ENCODE peak calls at places on chromosomes 7 and 10, in seven cellular contexts. One of them, this sample, is unnamed.

GRCh38 chr7:38105874-38106483 is 72.1 kb upstream of the STARD3NL start:
- DNase-seq in NCI-H510A treated with DMSO at 0.1 percent for 48 hours: peak
- DNase-seq in GM18507: peak
- DNase-seq in memory B cell: no peak
- DNase-seq in foreskin fibroblast: peak
- DNase-seq in stimulated activated CD4-positive, alpha-beta T cell treated with anti-CD3 and anti-CD28 coated beads, TNF-alpha, amount 100 ng/mL, for 48 hours: no peak
- DNase-seq in stimulated activated CD8-positive, alpha-beta memory T cell treated with anti-CD3 and anti-CD28 coated beads, Interleukin-15, amount 100 ng/mL, for 4 hours: no peak
- DNase-seq in this sample: peak

GRCh38 chr7:121547341-121548092 is 151.4 kb upstream of the FAM3C start:
- DNase-seq in GM18507: peak
- DNase-seq in memory B cell: no peak
- DNase-seq in NCI-H510A treated with DMSO at 0.1 percent for 48 hours: peak
- DNase-seq in stimulated activated CD8-positive, alpha-beta memory T cell treated with anti-CD3 and anti-CD28 coated beads, Interleukin-15, amount 100 ng/mL, for 4 hours: no peak
- DNase-seq in foreskin fibroblast: peak
- DNase-seq in stimulated activated CD4-positive, alpha-beta T cell treated with anti-CD3 and anti-CD28 coated beads, TNF-alpha, amount 100 ng/mL, for 48 hours: no peak
- DNase-seq in this sample: peak

GRCh38 chr10:114045071-114045737 is 1.5 kb downstream of the ADRB1 start:
- DNase-seq in stimulated activated CD4-positive, alpha-beta T cell treated with anti-CD3 and anti-CD28 coated beads, TNF-alpha, amount 100 ng/mL, for 48 hours: no peak
- DNase-seq in GM18507: no peak
- DNase-seq in memory B cell: peak
- DNase-seq in NCI-H510A treated with DMSO at 0.1 percent for 48 hours: peak
- DNase-seq in stimulated activated CD8-positive, alpha-beta memory T cell treated with anti-CD3 and anti-CD28 coated beads, Interleukin-15, amount 100 ng/mL, for 4 hours: no peak
- DNase-seq in foreskin fibroblast: peak
- DNase-seq in this sample: no peak

GRCh38 chr7:137328389-137329120 is 15.0 kb downstream of the PTN start:
- DNase-seq in foreskin fibroblast: peak
- DNase-seq in stimulated activated CD4-positive, alpha-beta T cell treated with anti-CD3 and anti-CD28 coated beads, TNF-alpha, amount 100 ng/mL, for 48 hours: no peak
- DNase-seq in GM18507: no peak
- DNase-seq in memory B cell: no peak
- DNase-seq in stimulated activated CD8-positive, alpha-beta memory T cell treated with anti-CD3 and anti-CD28 coated beads, Interleukin-15, amount 100 ng/mL, for 4 hours: no peak
- DNase-seq in NCI-H510A treated with DMSO at 0.1 percent for 48 hours: no peak
- DNase-seq in this sample: no peak

GRCh38 chr7:92253251-92253650 is 7.5 kb downstream of the ANKIB1 start:
- DNase-seq in NCI-H510A treated with DMSO at 0.1 percent for 48 hours: no peak
- DNase-seq in foreskin fibroblast: no peak
- DNase-seq in memory B cell: no peak
- DNase-seq in stimulated activated CD8-positive, alpha-beta memory T cell treated with anti-CD3 and anti-CD28 coated beads, Interleukin-15, amount 100 ng/mL, for 4 hours: no peak
- DNase-seq in stimulated activated CD4-positive, alpha-beta T cell treated with anti-CD3 and anti-CD28 coated beads, TNF-alpha, amount 100 ng/mL, for 48 hours: no peak
- DNase-seq in GM18507: no peak
- DNase-seq in this sample: no peak

GRCh38 chr10:93991596-93992284 is 2.0 kb upstream of the PLCE1 start:
- DNase-seq in NCI-H510A treated with DMSO at 0.1 percent for 48 hours: no peak
- DNase-seq in stimulated activated CD8-positive, alpha-beta memory T cell treated with anti-CD3 and anti-CD28 coated beads, Interleukin-15, amount 100 ng/mL, for 4 hours: no peak
- DNase-seq in memory B cell: no peak
- DNase-seq in GM18507: no peak
- DNase-seq in stimulated activated CD4-positive, alpha-beta T cell treated with anti-CD3 and anti-CD28 coated beads, TNF-alpha, amount 100 ng/mL, for 48 hours: no peak
- DNase-seq in foreskin fibroblast: peak
- DNase-seq in this sample: peak

GRCh38 chr10:114538544-114538906 is 119.5 kb downstream of the ABLIM1 start:
- DNase-seq in stimulated activated CD4-positive, alpha-beta T cell treated with anti-CD3 and anti-CD28 coated beads, TNF-alpha, amount 100 ng/mL, for 48 hours: peak
- DNase-seq in foreskin fibroblast: no peak
- DNase-seq in GM18507: no peak
- DNase-seq in NCI-H510A treated with DMSO at 0.1 percent for 48 hours: no peak
- DNase-seq in stimulated activated CD8-positive, alpha-beta memory T cell treated with anti-CD3 and anti-CD28 coated beads, Interleukin-15, amount 100 ng/mL, for 4 hours: no peak
- DNase-seq in memory B cell: no peak
- DNase-seq in this sample: no peak

GRCh38 chr7:130930260-130930659 is 196.3 kb upstream of the KLF14 start:
- DNase-seq in stimulated activated CD8-positive, alpha-beta memory T cell treated with anti-CD3 and anti-CD28 coated beads, Interleukin-15, amount 100 ng/mL, for 4 hours: no peak
- DNase-seq in NCI-H510A treated with DMSO at 0.1 percent for 48 hours: no peak
- DNase-seq in stimulated activated CD4-positive, alpha-beta T cell treated with anti-CD3 and anti-CD28 coated beads, TNF-alpha, amount 100 ng/mL, for 48 hours: no peak
- DNase-seq in memory B cell: peak
- DNase-seq in GM18507: no peak
- DNase-seq in foreskin fibroblast: no peak
- DNase-seq in this sample: no peak

GRCh38 chr7:23894891-23895569 is 185.0 kb downstream of the STK31 start:
- DNase-seq in NCI-H510A treated with DMSO at 0.1 percent for 48 hours: no peak
- DNase-seq in GM18507: no peak
- DNase-seq in foreskin fibroblast: no peak
- DNase-seq in stimulated activated CD8-positive, alpha-beta memory T cell treated with anti-CD3 and anti-CD28 coated beads, Interleukin-15, amount 100 ng/mL, for 4 hours: no peak
- DNase-seq in memory B cell: no peak
- DNase-seq in stimulated activated CD4-positive, alpha-beta T cell treated with anti-CD3 and anti-CD28 coated beads, TNF-alpha, amount 100 ng/mL, for 48 hours: no peak
- DNase-seq in this sample: no peak

GRCh38 chr10:126908729-126909526 is 3.7 kb downstream of the DOCK1 start:
- DNase-seq in foreskin fibroblast: peak
- DNase-seq in memory B cell: no peak
- DNase-seq in GM18507: no peak
- DNase-seq in stimulated activated CD8-positive, alpha-beta memory T cell treated with anti-CD3 and anti-CD28 coated beads, Interleukin-15, amount 100 ng/mL, for 4 hours: no peak
- DNase-seq in stimulated activated CD4-positive, alpha-beta T cell treated with anti-CD3 and anti-CD28 coated beads, TNF-alpha, amount 100 ng/mL, for 48 hours: no peak
- DNase-seq in NCI-H510A treated with DMSO at 0.1 percent for 48 hours: no peak
- DNase-seq in this sample: no peak

GRCh38 chr7:151173386-151174245 is 6.1 kb upstream of the GBX1 start:
- DNase-seq in stimulated activated CD8-positive, alpha-beta memory T cell treated with anti-CD3 and anti-CD28 coated beads, Interleukin-15, amount 100 ng/mL, for 4 hours: no peak
- DNase-seq in NCI-H510A treated with DMSO at 0.1 percent for 48 hours: no peak
- DNase-seq in stimulated activated CD4-positive, alpha-beta T cell treated with anti-CD3 and anti-CD28 coated beads, TNF-alpha, amount 100 ng/mL, for 48 hours: no peak
- DNase-seq in foreskin fibroblast: no peak
- DNase-seq in GM18507: no peak
- DNase-seq in memory B cell: no peak
- DNase-seq in this sample: no peak

GRCh38 chr10:124672181-124672638 is 72.0 kb downstream of the FAM53B start:
- DNase-seq in stimulated activated CD8-positive, alpha-beta memory T cell treated with anti-CD3 and anti-CD28 coated beads, Interleukin-15, amount 100 ng/mL, for 4 hours: no peak
- DNase-seq in memory B cell: no peak
- DNase-seq in stimulated activated CD4-positive, alpha-beta T cell treated with anti-CD3 and anti-CD28 coated beads, TNF-alpha, amount 100 ng/mL, for 48 hours: no peak
- DNase-seq in GM18507: no peak
- DNase-seq in foreskin fibroblast: peak
- DNase-seq in NCI-H510A treated with DMSO at 0.1 percent for 48 hours: no peak
- DNase-seq in this sample: no peak

GRCh38 chr10:1706711-1707110 is 30.6 kb downstream of the ADARB2 start:
- DNase-seq in stimulated activated CD8-positive, alpha-beta memory T cell treated with anti-CD3 and anti-CD28 coated beads, Interleukin-15, amount 100 ng/mL, for 4 hours: no peak
- DNase-seq in foreskin fibroblast: no peak
- DNase-seq in GM18507: no peak
- DNase-seq in stimulated activated CD4-positive, alpha-beta T cell treated with anti-CD3 and anti-CD28 coated beads, TNF-alpha, amount 100 ng/mL, for 48 hours: no peak
- DNase-seq in NCI-H510A treated with DMSO at 0.1 percent for 48 hours: no peak
- DNase-seq in memory B cell: no peak
- DNase-seq in this sample: no peak

GRCh38 chr7:92456241-92456640 is 9.0 kb downstream of the GATAD1 start:
- DNase-seq in stimulated activated CD8-positive, alpha-beta memory T cell treated with anti-CD3 and anti-CD28 coated beads, Interleukin-15, amount 100 ng/mL, for 4 hours: no peak
- DNase-seq in memory B cell: no peak
- DNase-seq in foreskin fibroblast: no peak
- DNase-seq in GM18507: no peak
- DNase-seq in NCI-H510A treated with DMSO at 0.1 percent for 48 hours: no peak
- DNase-seq in stimulated activated CD4-positive, alpha-beta T cell treated with anti-CD3 and anti-CD28 coated beads, TNF-alpha, amount 100 ng/mL, for 48 hours: no peak
- DNase-seq in this sample: no peak

GRCh38 chr7:35826751-35827150 is 25.9 kb downstream of the SEPTIN7 start:
- DNase-seq in NCI-H510A treated with DMSO at 0.1 percent for 48 hours: no peak
- DNase-seq in GM18507: no peak
- DNase-seq in stimulated activated CD4-positive, alpha-beta T cell treated with anti-CD3 and anti-CD28 coated beads, TNF-alpha, amount 100 ng/mL, for 48 hours: no peak
- DNase-seq in memory B cell: no peak
- DNase-seq in foreskin fibroblast: no peak
- DNase-seq in stimulated activated CD8-positive, alpha-beta memory T cell treated with anti-CD3 and anti-CD28 coated beads, Interleukin-15, amount 100 ng/mL, for 4 hours: no peak
- DNase-seq in this sample: no peak

GRCh38 chr10:25556457-25556856 is 377.6 kb upstream of the MYO3A start:
- DNase-seq in GM18507: no peak
- DNase-seq in memory B cell: no peak
- DNase-seq in stimulated activated CD4-positive, alpha-beta T cell treated with anti-CD3 and anti-CD28 coated beads, TNF-alpha, amount 100 ng/mL, for 48 hours: no peak
- DNase-seq in foreskin fibroblast: no peak
- DNase-seq in NCI-H510A treated with DMSO at 0.1 percent for 48 hours: no peak
- DNase-seq in stimulated activated CD8-positive, alpha-beta memory T cell treated with anti-CD3 and anti-CD28 coated beads, Interleukin-15, amount 100 ng/mL, for 4 hours: no peak
- DNase-seq in this sample: no peak

GRCh38 chr7:74069790-74070618 is 13.6 kb upstream of the LIMK1 start:
- DNase-seq in memory B cell: no peak
- DNase-seq in foreskin fibroblast: no peak
- DNase-seq in stimulated activated CD4-positive, alpha-beta T cell treated with anti-CD3 and anti-CD28 coated beads, TNF-alpha, amount 100 ng/mL, for 48 hours: no peak
- DNase-seq in stimulated activated CD8-positive, alpha-beta memory T cell treated with anti-CD3 and anti-CD28 coated beads, Interleukin-15, amount 100 ng/mL, for 4 hours: no peak
- DNase-seq in NCI-H510A treated with DMSO at 0.1 percent for 48 hours: no peak
- DNase-seq in GM18507: no peak
- DNase-seq in this sample: no peak

GRCh38 chr10:78973901-78974408 is 94.8 kb upstream of the ZMIZ1 start:
- DNase-seq in NCI-H510A treated with DMSO at 0.1 percent for 48 hours: peak
- DNase-seq in stimulated activated CD4-positive, alpha-beta T cell treated with anti-CD3 and anti-CD28 coated beads, TNF-alpha, amount 100 ng/mL, for 48 hours: peak
- DNase-seq in memory B cell: no peak
- DNase-seq in stimulated activated CD8-positive, alpha-beta memory T cell treated with anti-CD3 and anti-CD28 coated beads, Interleukin-15, amount 100 ng/mL, for 4 hours: peak
- DNase-seq in foreskin fibroblast: peak
- DNase-seq in GM18507: no peak
- DNase-seq in this sample: no peak

GRCh38 chr7:18552943-18553584 is 57.5 kb downstream of the HDAC9 start:
- DNase-seq in GM18507: no peak
- DNase-seq in foreskin fibroblast: peak
- DNase-seq in memory B cell: no peak
- DNase-seq in stimulated activated CD4-positive, alpha-beta T cell treated with anti-CD3 and anti-CD28 coated beads, TNF-alpha, amount 100 ng/mL, for 48 hours: no peak
- DNase-seq in stimulated activated CD8-positive, alpha-beta memory T cell treated with anti-CD3 and anti-CD28 coated beads, Interleukin-15, amount 100 ng/mL, for 4 hours: no peak
- DNase-seq in NCI-H510A treated with DMSO at 0.1 percent for 48 hours: no peak
- DNase-seq in this sample: no peak

GRCh38 chr10:77943086-77943901 is 16.7 kb upstream of the DLG5 start:
- DNase-seq in memory B cell: no peak
- DNase-seq in stimulated activated CD8-positive, alpha-beta memory T cell treated with anti-CD3 and anti-CD28 coated beads, Interleukin-15, amount 100 ng/mL, for 4 hours: no peak
- DNase-seq in NCI-H510A treated with DMSO at 0.1 percent for 48 hours: no peak
- DNase-seq in foreskin fibroblast: peak
- DNase-seq in stimulated activated CD4-positive, alpha-beta T cell treated with anti-CD3 and anti-CD28 coated beads, TNF-alpha, amount 100 ng/mL, for 48 hours: no peak
- DNase-seq in GM18507: no peak
- DNase-seq in this sample: peak

GRCh38 chr7:44121761-44122420 is 1.5 kb downstream of the POLD2 start:
- DNase-seq in GM18507: no peak
- DNase-seq in foreskin fibroblast: no peak
- DNase-seq in stimulated activated CD8-positive, alpha-beta memory T cell treated with anti-CD3 and anti-CD28 coated beads, Interleukin-15, amount 100 ng/mL, for 4 hours: no peak
- DNase-seq in memory B cell: no peak
- DNase-seq in NCI-H510A treated with DMSO at 0.1 percent for 48 hours: no peak
- DNase-seq in stimulated activated CD4-positive, alpha-beta T cell treated with anti-CD3 and anti-CD28 coated beads, TNF-alpha, amount 100 ng/mL, for 48 hours: no peak
- DNase-seq in this sample: no peak

GRCh38 chr10:33413093-33413442 is 78.6 kb upstream of the NRP1 start:
- DNase-seq in NCI-H510A treated with DMSO at 0.1 percent for 48 hours: no peak
- DNase-seq in foreskin fibroblast: no peak
- DNase-seq in stimulated activated CD4-positive, alpha-beta T cell treated with anti-CD3 and anti-CD28 coated beads, TNF-alpha, amount 100 ng/mL, for 48 hours: no peak
- DNase-seq in GM18507: no peak
- DNase-seq in memory B cell: no peak
- DNase-seq in stimulated activated CD8-positive, alpha-beta memory T cell treated with anti-CD3 and anti-CD28 coated beads, Interleukin-15, amount 100 ng/mL, for 4 hours: no peak
- DNase-seq in this sample: no peak

GRCh38 chr7:44280993-44281721 is 44.2 kb downstream of the CAMK2B start:
- DNase-seq in stimulated activated CD8-positive, alpha-beta memory T cell treated with anti-CD3 and anti-CD28 coated beads, Interleukin-15, amount 100 ng/mL, for 4 hours: no peak
- DNase-seq in stimulated activated CD4-positive, alpha-beta T cell treated with anti-CD3 and anti-CD28 coated beads, TNF-alpha, amount 100 ng/mL, for 48 hours: no peak
- DNase-seq in GM18507: no peak
- DNase-seq in foreskin fibroblast: no peak
- DNase-seq in memory B cell: no peak
- DNase-seq in NCI-H510A treated with DMSO at 0.1 percent for 48 hours: no peak
- DNase-seq in this sample: no peak

GRCh38 chr7:131543298-131543697 is 13.1 kb downstream of the PODXL start:
- DNase-seq in stimulated activated CD4-positive, alpha-beta T cell treated with anti-CD3 and anti-CD28 coated beads, TNF-alpha, amount 100 ng/mL, for 48 hours: no peak
- DNase-seq in GM18507: no peak
- DNase-seq in foreskin fibroblast: no peak
- DNase-seq in memory B cell: no peak
- DNase-seq in stimulated activated CD8-positive, alpha-beta memory T cell treated with anti-CD3 and anti-CD28 coated beads, Interleukin-15, amount 100 ng/mL, for 4 hours: no peak
- DNase-seq in NCI-H510A treated with DMSO at 0.1 percent for 48 hours: no peak
- DNase-seq in this sample: no peak

GRCh38 chr7:152574892-152575511 is 100.9 kb downstream of the XRCC2 start:
- DNase-seq in memory B cell: no peak
- DNase-seq in GM18507: no peak
- DNase-seq in stimulated activated CD8-positive, alpha-beta memory T cell treated with anti-CD3 and anti-CD28 coated beads, Interleukin-15, amount 100 ng/mL, for 4 hours: no peak
- DNase-seq in stimulated activated CD4-positive, alpha-beta T cell treated with anti-CD3 and anti-CD28 coated beads, TNF-alpha, amount 100 ng/mL, for 48 hours: no peak
- DNase-seq in foreskin fibroblast: no peak
- DNase-seq in NCI-H510A treated with DMSO at 0.1 percent for 48 hours: no peak
- DNase-seq in this sample: no peak

GRCh38 chr7:112908106-112908505 is 117.9 kb upstream of the TMEM168 start:
- DNase-seq in foreskin fibroblast: no peak
- DNase-seq in stimulated activated CD4-positive, alpha-beta T cell treated with anti-CD3 and anti-CD28 coated beads, TNF-alpha, amount 100 ng/mL, for 48 hours: no peak
- DNase-seq in NCI-H510A treated with DMSO at 0.1 percent for 48 hours: no peak
- DNase-seq in memory B cell: no peak
- DNase-seq in stimulated activated CD8-positive, alpha-beta memory T cell treated with anti-CD3 and anti-CD28 coated beads, Interleukin-15, amount 100 ng/mL, for 4 hours: no peak
- DNase-seq in GM18507: no peak
- DNase-seq in this sample: no peak

GRCh38 chr7:98352621-98353020 is 48.3 kb downstream of the BAIAP2L1 start:
- DNase-seq in NCI-H510A treated with DMSO at 0.1 percent for 48 hours: no peak
- DNase-seq in memory B cell: no peak
- DNase-seq in foreskin fibroblast: peak
- DNase-seq in stimulated activated CD8-positive, alpha-beta memory T cell treated with anti-CD3 and anti-CD28 coated beads, Interleukin-15, amount 100 ng/mL, for 4 hours: no peak
- DNase-seq in stimulated activated CD4-positive, alpha-beta T cell treated with anti-CD3 and anti-CD28 coated beads, TNF-alpha, amount 100 ng/mL, for 48 hours: no peak
- DNase-seq in GM18507: no peak
- DNase-seq in this sample: peak

GRCh38 chr10:3554121-3554522 is 230.9 kb downstream of the KLF6 start:
- DNase-seq in memory B cell: no peak
- DNase-seq in foreskin fibroblast: no peak
- DNase-seq in GM18507: no peak
- DNase-seq in stimulated activated CD4-positive, alpha-beta T cell treated with anti-CD3 and anti-CD28 coated beads, TNF-alpha, amount 100 ng/mL, for 48 hours: no peak
- DNase-seq in NCI-H510A treated with DMSO at 0.1 percent for 48 hours: no peak
- DNase-seq in stimulated activated CD8-positive, alpha-beta memory T cell treated with anti-CD3 and anti-CD28 coated beads, Interleukin-15, amount 100 ng/mL, for 4 hours: no peak
- DNase-seq in this sample: no peak

GRCh38 chr10:7258948-7259523 is 151.8 kb downstream of the SFMBT2 start:
- DNase-seq in GM18507: peak
- DNase-seq in memory B cell: no peak
- DNase-seq in NCI-H510A treated with DMSO at 0.1 percent for 48 hours: no peak
- DNase-seq in stimulated activated CD4-positive, alpha-beta T cell treated with anti-CD3 and anti-CD28 coated beads, TNF-alpha, amount 100 ng/mL, for 48 hours: peak
- DNase-seq in stimulated activated CD8-positive, alpha-beta memory T cell treated with anti-CD3 and anti-CD28 coated beads, Interleukin-15, amount 100 ng/mL, for 4 hours: peak
- DNase-seq in foreskin fibroblast: no peak
- DNase-seq in this sample: no peak

GRCh38 chr10:5518143-5518542 is 6.6 kb upstream of the CALML3 start:
- DNase-seq in GM18507: no peak
- DNase-seq in stimulated activated CD8-positive, alpha-beta memory T cell treated with anti-CD3 and anti-CD28 coated beads, Interleukin-15, amount 100 ng/mL, for 4 hours: no peak
- DNase-seq in foreskin fibroblast: no peak
- DNase-seq in memory B cell: no peak
- DNase-seq in NCI-H510A treated with DMSO at 0.1 percent for 48 hours: peak
- DNase-seq in stimulated activated CD4-positive, alpha-beta T cell treated with anti-CD3 and anti-CD28 coated beads, TNF-alpha, amount 100 ng/mL, for 48 hours: no peak
- DNase-seq in this sample: no peak

GRCh38 chr7:137890449-137890916 is 43.7 kb upstream of the DGKI start:
- DNase-seq in stimulated activated CD8-positive, alpha-beta memory T cell treated with anti-CD3 and anti-CD28 coated beads, Interleukin-15, amount 100 ng/mL, for 4 hours: no peak
- DNase-seq in foreskin fibroblast: no peak
- DNase-seq in NCI-H510A treated with DMSO at 0.1 percent for 48 hours: no peak
- DNase-seq in stimulated activated CD4-positive, alpha-beta T cell treated with anti-CD3 and anti-CD28 coated beads, TNF-alpha, amount 100 ng/mL, for 48 hours: no peak
- DNase-seq in memory B cell: no peak
- DNase-seq in GM18507: no peak
- DNase-seq in this sample: peak

GRCh38 chr10:20536381-20536780 is 360.7 kb downstream of the NEBL start:
- DNase-seq in memory B cell: no peak
- DNase-seq in stimulated activated CD4-positive, alpha-beta T cell treated with anti-CD3 and anti-CD28 coated beads, TNF-alpha, amount 100 ng/mL, for 48 hours: no peak
- DNase-seq in stimulated activated CD8-positive, alpha-beta memory T cell treated with anti-CD3 and anti-CD28 coated beads, Interleukin-15, amount 100 ng/mL, for 4 hours: no peak
- DNase-seq in GM18507: no peak
- DNase-seq in foreskin fibroblast: no peak
- DNase-seq in NCI-H510A treated with DMSO at 0.1 percent for 48 hours: no peak
- DNase-seq in this sample: no peak

GRCh38 chr7:116800594-116800993 is 61.8 kb upstream of the CAPZA2 start:
- DNase-seq in memory B cell: no peak
- DNase-seq in GM18507: no peak
- DNase-seq in stimulated activated CD8-positive, alpha-beta memory T cell treated with anti-CD3 and anti-CD28 coated beads, Interleukin-15, amount 100 ng/mL, for 4 hours: no peak
- DNase-seq in stimulated activated CD4-positive, alpha-beta T cell treated with anti-CD3 and anti-CD28 coated beads, TNF-alpha, amount 100 ng/mL, for 48 hours: no peak
- DNase-seq in NCI-H510A treated with DMSO at 0.1 percent for 48 hours: no peak
- DNase-seq in foreskin fibroblast: no peak
- DNase-seq in this sample: no peak

GRCh38 chr10:16999665-17000451 is 129.8 kb downstream of the CUBN start:
- DNase-seq in stimulated activated CD4-positive, alpha-beta T cell treated with anti-CD3 and anti-CD28 coated beads, TNF-alpha, amount 100 ng/mL, for 48 hours: no peak
- DNase-seq in memory B cell: no peak
- DNase-seq in NCI-H510A treated with DMSO at 0.1 percent for 48 hours: no peak
- DNase-seq in GM18507: no peak
- DNase-seq in stimulated activated CD8-positive, alpha-beta memory T cell treated with anti-CD3 and anti-CD28 coated beads, Interleukin-15, amount 100 ng/mL, for 4 hours: no peak
- DNase-seq in foreskin fibroblast: peak
- DNase-seq in this sample: no peak

GRCh38 chr10:84428711-84429110 is 100.3 kb downstream of the CCSER2 start:
- DNase-seq in stimulated activated CD4-positive, alpha-beta T cell treated with anti-CD3 and anti-CD28 coated beads, TNF-alpha, amount 100 ng/mL, for 48 hours: no peak
- DNase-seq in NCI-H510A treated with DMSO at 0.1 percent for 48 hours: no peak
- DNase-seq in memory B cell: no peak
- DNase-seq in stimulated activated CD8-positive, alpha-beta memory T cell treated with anti-CD3 and anti-CD28 coated beads, Interleukin-15, amount 100 ng/mL, for 4 hours: no peak
- DNase-seq in GM18507: no peak
- DNase-seq in foreskin fibroblast: no peak
- DNase-seq in this sample: no peak

GRCh38 chr7:70178787-70179186 is 580.5 kb downstream of the AUTS2 start:
- DNase-seq in NCI-H510A treated with DMSO at 0.1 percent for 48 hours: peak
- DNase-seq in stimulated activated CD4-positive, alpha-beta T cell treated with anti-CD3 and anti-CD28 coated beads, TNF-alpha, amount 100 ng/mL, for 48 hours: no peak
- DNase-seq in GM18507: no peak
- DNase-seq in memory B cell: no peak
- DNase-seq in stimulated activated CD8-positive, alpha-beta memory T cell treated with anti-CD3 and anti-CD28 coated beads, Interleukin-15, amount 100 ng/mL, for 4 hours: no peak
- DNase-seq in foreskin fibroblast: peak
- DNase-seq in this sample: no peak

GRCh38 chr10:58014436-58014835 is 253.3 kb downstream of the IPMK start:
- DNase-seq in NCI-H510A treated with DMSO at 0.1 percent for 48 hours: no peak
- DNase-seq in stimulated activated CD4-positive, alpha-beta T cell treated with anti-CD3 and anti-CD28 coated beads, TNF-alpha, amount 100 ng/mL, for 48 hours: no peak
- DNase-seq in stimulated activated CD8-positive, alpha-beta memory T cell treated with anti-CD3 and anti-CD28 coated beads, Interleukin-15, amount 100 ng/mL, for 4 hours: no peak
- DNase-seq in memory B cell: no peak
- DNase-seq in foreskin fibroblast: no peak
- DNase-seq in GM18507: no peak
- DNase-seq in this sample: no peak

GRCh38 chr7:52691257-52691656 is 344.2 kb upstream of the POM121L12 start:
- DNase-seq in foreskin fibroblast: no peak
- DNase-seq in GM18507: no peak
- DNase-seq in memory B cell: no peak
- DNase-seq in stimulated activated CD8-positive, alpha-beta memory T cell treated with anti-CD3 and anti-CD28 coated beads, Interleukin-15, amount 100 ng/mL, for 4 hours: no peak
- DNase-seq in stimulated activated CD4-positive, alpha-beta T cell treated with anti-CD3 and anti-CD28 coated beads, TNF-alpha, amount 100 ng/mL, for 48 hours: no peak
- DNase-seq in NCI-H510A treated with DMSO at 0.1 percent for 48 hours: no peak
- DNase-seq in this sample: no peak

This sample was measured in hepatic stellate cell.